ENCODE peak calls at places on chromosome 16, in ten cellular contexts. H is activated B cell treated with CpG ODN at 0.5 μM for 24 hours; K is body of pancreas; B is left ventricle myocardium inferior; U is CD8-positive, alpha-beta T cell; Y is dorsolateral prefrontal cortex; X is cardiac muscle cell; D is BJ; T is progenitor cell of endocrine pancreas; V is heart left ventricle. Q is an unnamed sample.

GRCh38 chr16:80040413-80040812 is 439.9 kb upstream of the MAF start:
- DNase-seq in K (no peak), B (no peak), U (no peak), D (no peak), T (no peak), H (no peak), V (no peak), Y (no peak), X (no peak), Q (no peak)

GRCh38 chr16:51430716-51431369 is 279.8 kb upstream of the SALL1 start:
- DNase-seq in X (no peak), T (no peak), B (no peak), Y (no peak), K (no peak), V (no peak), H (no peak), D (no peak), U (no peak), Q (no peak)

GRCh38 chr16:88383401-88384221 is 852 bp downstream of the ZNF469 start:
- DNase-seq in B (peak), D (no peak), H (peak), Y (no peak), T (peak), X (peak), U (no peak), K (peak), V (no peak), Q (no peak)

GRCh38 chr16:48720266-48720665 is 110.3 kb upstream of the N4BP1 start:
- DNase-seq in K (no peak), X (no peak), B (no peak), H (no peak), D (no peak), V (no peak), Y (no peak), T (peak), U (no peak), Q (peak)

GRCh38 chr16:1707193-1707790 is 1.3 kb downstream of the MAPK8IP3 start:
- DNase-seq in X (peak), B (no peak), T (no peak), K (peak), Y (no peak), H (no peak), D (no peak), V (no peak), U (no peak), Q (no peak)

GRCh38 chr16:20889625-20890275 is 10.4 kb downstream of the DCUN1D3 start:
- DNase-seq in T (no peak), X (no peak), U (no peak), H (no peak), V (no peak), K (no peak), D (no peak), B (no peak), Y (no peak), Q (no peak)

GRCh38 chr16:1691956-1692355 is 13.9 kb downstream of the JPT2 start:
- DNase-seq in X (peak), U (no peak), B (no peak), D (no peak), V (no peak), K (no peak), H (no peak), T (no peak), Y (no peak), Q (no peak)

GRCh38 chr16:50072730-50073129 is 7.0 kb downstream of the HEATR3 start:
- DNase-seq in V (no peak), D (no peak), H (no peak), B (no peak), U (no peak), K (no peak), Y (no peak), T (no peak), X (no peak), Q (no peak)

GRCh38 chr16:58022601-58023371 is 2.8 kb upstream of the MMP15 start:
- DNase-seq in B (peak), U (no peak), T (no peak), X (peak), Y (peak), V (peak), H (no peak), D (no peak), K (peak), Q (no peak)

GRCh38 chr16:27720731-27721547 is 171.0 kb downstream of the KATNIP start:
- DNase-seq in V (no peak), K (no peak), X (no peak), Y (peak), B (peak), U (no peak), T (no peak), H (no peak), D (no peak), Q (no peak)

GRCh38 chr16:85659805-85660511 is 28.8 kb downstream of the GINS2 start:
- DNase-seq in K (peak), D (no peak), H (peak), B (peak), V (peak), U (peak), X (peak), Y (peak), T (peak), Q (peak)

GRCh38 chr16:58046054-58046881 is 20.7 kb downstream of the MMP15 start:
- DNase-seq in V (no peak), K (no peak), B (no peak), H (no peak), T (no peak), X (no peak), D (no peak), U (no peak), Y (no peak), Q (no peak)

GRCh38 chr16:73326770-73327470 is 279.0 kb upstream of the ZFHX3 start:
- DNase-seq in U (no peak), K (no peak), Y (no peak), H (no peak), V (no peak), B (no peak), X (peak), D (no peak), T (no peak), Q (no peak)

GRCh38 chr16:8931864-8932263 is 31.8 kb downstream of the USP7 start:
- DNase-seq in Y (no peak), U (peak), T (peak), K (peak), V (peak), X (peak), H (no peak), B (peak), D (no peak), Q (peak)

GRCh38 chr16:78993342-78993741 is 607.2 kb downstream of the MAF start:
- DNase-seq in V (no peak), T (no peak), Y (no peak), U (no peak), B (peak), D (no peak), X (no peak), K (no peak), H (no peak), Q (no peak)

GRCh38 chr16:56918467-56919012 is 13.4 kb upstream of the HERPUD1 start:
- DNase-seq in X (no peak), Y (no peak), U (no peak), K (no peak), H (no peak), V (no peak), B (no peak), D (no peak), T (no peak), Q (no peak)

GRCh38 chr16:57134982-57135381 is 42.6 kb downstream of the CPNE2 start:
- DNase-seq in T (no peak), K (no peak), X (no peak), H (no peak), D (no peak), V (no peak), B (no peak), U (peak), Y (no peak), Q (no peak)

GRCh38 chr16:53773150-53773846 is 69.3 kb downstream of the FTO start:
- DNase-seq in Y (no peak), X (peak), B (no peak), U (no peak), H (no peak), V (peak), D (no peak), T (no peak), K (peak), Q (peak)

GRCh38 chr16:19853973-19854876 is 30.4 kb downstream of the GPRC5B start:
- DNase-seq in K (no peak), T (no peak), X (no peak), U (no peak), Y (no peak), B (no peak), H (no peak), D (no peak), V (no peak), Q (no peak)

GRCh38 chr16:58582971-58583765 is 46.5 kb downstream of the CNOT1 start:
- DNase-seq in U (no peak), Y (no peak), B (no peak), K (no peak), T (no peak), D (no peak), H (no peak), X (peak), V (no peak), Q (no peak)

GRCh38 chr16:74740795-74741304 is 33.8 kb downstream of the FA2H start:
- DNase-seq in K (peak), D (no peak), X (no peak), B (no peak), T (no peak), H (no peak), V (no peak), Y (peak), U (no peak), Q (no peak)

GRCh38 chr16:7284780-7285179 is 47.9 kb upstream of the RBFOX1 start:
- DNase-seq in V (no peak), X (no peak), B (no peak), T (no peak), D (no peak), U (no peak), H (no peak), K (no peak), Y (no peak), Q (no peak)

GRCh38 chr16:76819517-76819916 is 371.5 kb upstream of the MON1B start:
- DNase-seq in X (no peak), Y (no peak), H (no peak), K (no peak), D (no peak), T (no peak), B (no peak), V (no peak), U (no peak), Q (no peak)

GRCh38 chr16:65315004-65315398 is 193.1 kb upstream of the CDH11 start:
- DNase-seq in B (peak), T (no peak), D (no peak), Y (no peak), U (no peak), H (no peak), X (peak), V (peak), K (peak), Q (no peak)

GRCh38 chr16:79599837-79600635 is 501 bp downstream of the MAF start:
- DNase-seq in D (no peak), H (peak), Y (peak), B (peak), U (peak), V (peak), T (peak), K (peak), X (peak), Q (no peak)

GRCh38 chr16:3830625-3831254 is 49.8 kb downstream of the CREBBP start:
- DNase-seq in K (no peak), X (no peak), D (no peak), T (no peak), B (no peak), H (no peak), U (no peak), Y (no peak), V (no peak), Q (no peak)

GRCh38 chr16:11697319-11697718 is 29.1 kb downstream of the SNN start:
- DNase-seq in D (no peak), H (no peak), U (no peak), B (no peak), V (no peak), T (no peak), K (no peak), X (no peak), Y (no peak), Q (no peak)

GRCh38 chr16:11700264-11701029 is 32.2 kb downstream of the SNN start:
- DNase-seq in U (no peak), X (peak), V (no peak), Y (no peak), D (no peak), B (no peak), K (no peak), T (no peak), H (no peak), Q (no peak)

GRCh38 chr16:11696266-11697012 is 28.2 kb downstream of the SNN start:
- DNase-seq in K (no peak), T (no peak), U (no peak), H (no peak), Y (no peak), D (no peak), X (no peak), V (no peak), B (no peak), Q (no peak)

GRCh38 chr16:11699234-11699894 is 31.1 kb downstream of the SNN start:
- DNase-seq in V (no peak), D (no peak), X (no peak), T (no peak), U (no peak), H (no peak), K (no peak), Y (no peak), B (no peak), Q (no peak)

DNA sequence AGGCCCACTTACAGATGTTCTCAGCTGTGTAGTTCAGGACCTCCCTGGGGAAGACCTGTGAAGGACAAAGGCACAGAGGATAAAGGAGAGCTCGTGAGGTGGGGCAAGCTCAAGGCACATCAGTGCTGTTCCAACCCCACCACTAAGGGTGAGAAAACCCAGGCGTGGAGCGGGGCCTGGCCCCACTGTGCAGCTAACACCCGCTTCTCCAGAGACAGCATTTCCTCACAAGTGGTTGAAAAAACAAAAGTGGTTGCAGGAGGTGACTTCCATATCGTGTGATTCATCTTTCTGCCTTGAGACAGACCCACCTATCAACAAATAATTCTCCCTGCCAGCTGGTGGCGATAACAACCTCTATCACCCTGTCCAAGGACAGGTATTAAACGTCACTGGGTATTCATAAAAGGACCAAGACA is 30.0 kb downstream of the SNN start:
- DNase-seq in B (no peak), V (no peak), Y (no peak), H (no peak), T (no peak), D (no peak), U (no peak), K (no peak), X (no peak), Q (no peak)
- TF ChIP-seq CTCF in B (no peak), V (no peak), Y (no peak), H (no peak), T (no peak), D (no peak), U (no peak), K (no peak), X (no peak), Q (no peak)

DNA sequence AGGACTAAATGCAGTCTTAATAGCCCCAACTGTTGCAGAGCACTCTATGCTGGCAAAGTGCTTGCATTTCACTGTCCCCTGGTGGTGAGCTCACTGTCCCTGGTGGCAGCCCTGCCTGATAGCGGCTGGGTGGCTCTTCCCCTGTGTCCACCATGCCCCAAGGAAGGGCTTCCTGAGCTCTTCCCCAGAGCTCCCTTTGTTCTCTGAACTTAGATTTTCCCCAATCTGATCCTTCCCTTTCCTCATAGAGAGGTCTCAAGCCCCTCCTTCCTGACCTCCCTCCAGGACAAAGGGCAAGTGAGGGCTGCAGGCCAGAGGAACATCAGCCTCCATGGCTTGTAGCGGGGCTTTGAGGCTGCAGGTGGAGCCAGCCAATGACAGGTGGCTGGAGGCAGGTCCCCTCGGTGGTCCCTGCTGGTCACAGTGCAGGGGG is 17.0 kb downstream of the BEAN1 start:
- DNase-seq in X (no peak), T (no peak), V (no peak), U (no peak), Y (no peak), B (no peak), D (no peak), K (no peak), H (no peak), Q (no peak)
- TF ChIP-seq CTCF in X (no peak), T (peak), V (no peak), U (no peak), Y (no peak), B (peak), D (peak), K (no peak), H (no peak), Q (no peak)

DNA sequence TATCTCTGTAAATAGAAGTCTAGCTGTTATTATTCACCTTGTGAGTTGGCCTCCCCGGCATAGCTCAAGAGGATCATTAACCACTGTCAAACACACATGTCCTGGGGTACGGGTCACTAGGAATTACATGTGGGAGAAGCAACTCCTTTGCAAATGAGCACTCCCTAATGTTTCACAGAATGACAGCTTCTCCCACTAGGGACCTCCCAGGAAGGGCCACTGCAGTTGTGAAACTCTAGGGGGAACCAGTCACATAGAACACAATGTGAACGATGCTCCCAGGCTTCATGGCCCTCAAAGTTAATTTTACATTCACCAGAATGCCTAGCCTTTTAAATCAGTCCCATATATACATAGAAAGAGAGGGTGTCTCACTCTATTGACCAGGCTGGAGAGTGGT is 12.4 kb upstream of the ZNF19 start:
- DNase-seq in D (no peak), V (no peak), H (no peak), K (no peak), Y (no peak), X (no peak), T (no peak), B (no peak), U (no peak), Q (no peak)
- TF ChIP-seq CTCF in D (no peak), V (no peak), H (no peak), K (no peak), Y (no peak), X (peak), T (no peak), B (no peak), U (no peak), Q (peak)

GRCh38 chr16:34802396-34802795 is 1343.0 kb downstream of the TP53TG3F start:
- DNase-seq in V (no peak), B (no peak), D (no peak), Y (no peak), X (no peak), U (no peak), T (no peak), H (no peak), K (no peak), Q (no peak)
- TF ChIP-seq CTCF in V (no peak), B (no peak), D (no peak), Y (no peak), X (no peak), U (no peak), T (no peak), H (no peak), K (no peak), Q (no peak)

GRCh38 chr16:86683441-86684194 is 105.3 kb downstream of the FOXL1 start:
- DNase-seq in T (no peak), B (no peak), K (no peak), H (no peak), V (no peak), D (no peak), U (no peak), Y (no peak), X (no peak), Q (no peak)
- TF ChIP-seq CTCF in T (no peak), B (no peak), K (no peak), H (no peak), V (no peak), D (no peak), U (no peak), Y (no peak), X (no peak), Q (no peak)

Q was measured in GM10248.